ENCODE peak calls at places on chromosome 1, in five cellular contexts. I, B, N, Q and S are unnamed samples.

GRCh38 chr1:81834921-81835698 is 34.4 kb downstream of the ADGRL2 start:
- DNase-seq in B (no peak), N (no peak), Q (no peak), I (no peak), S (no peak)

GRCh38 chr1:174692313-174692712 is 244.5 kb downstream of the GPR52 start:
- DNase-seq in N (no peak), I (no peak), Q (no peak), B (no peak), S (no peak)

GRCh38 chr1:35883681-35884155 is 709 bp downstream of the AGO1 start:
- DNase-seq in I (no peak), B (no peak), N (no peak), Q (peak), S (peak)

GRCh38 chr1:3263790-3264189 is 190.7 kb upstream of the ARHGEF16 start:
- DNase-seq in Q (no peak), B (no peak), I (no peak), N (no peak), S (no peak)

GRCh38 chr1:237794071-237794470 is 96.7 kb downstream of the ZP4 start:
- DNase-seq in B (no peak), I (no peak), N (no peak), Q (no peak), S (no peak)

GRCh38 chr1:185674201-185674600 is 60.0 kb upstream of the HMCN1 start:
- DNase-seq in B (no peak), I (no peak), N (no peak), Q (no peak), S (no peak)

GRCh38 chr1:112636597-112637256 is 17.1 kb downstream of the CAPZA1 start:
- DNase-seq in I (no peak), Q (no peak), N (no peak), B (no peak), S (no peak)

GRCh38 chr1:39105061-39105840 is 79.1 kb downstream of the NDUFS5 start:
- DNase-seq in N (no peak), B (no peak), I (peak), Q (peak), S (peak)

GRCh38 chr1:119675349-119676343 is 27.6 kb upstream of the ZNF697 start:
- DNase-seq in Q (peak), N (peak), B (peak), I (peak), S (peak)

GRCh38 chr1:229117664-229118300 is 153.1 kb upstream of the RAB4A start:
- DNase-seq in I (no peak), Q (peak), B (no peak), N (peak), S (peak)

GRCh38 chr1:220905650-220906560 is 26.7 kb downstream of the HLX start:
- DNase-seq in B (no peak), I (no peak), N (no peak), Q (no peak), S (no peak)

DNA sequence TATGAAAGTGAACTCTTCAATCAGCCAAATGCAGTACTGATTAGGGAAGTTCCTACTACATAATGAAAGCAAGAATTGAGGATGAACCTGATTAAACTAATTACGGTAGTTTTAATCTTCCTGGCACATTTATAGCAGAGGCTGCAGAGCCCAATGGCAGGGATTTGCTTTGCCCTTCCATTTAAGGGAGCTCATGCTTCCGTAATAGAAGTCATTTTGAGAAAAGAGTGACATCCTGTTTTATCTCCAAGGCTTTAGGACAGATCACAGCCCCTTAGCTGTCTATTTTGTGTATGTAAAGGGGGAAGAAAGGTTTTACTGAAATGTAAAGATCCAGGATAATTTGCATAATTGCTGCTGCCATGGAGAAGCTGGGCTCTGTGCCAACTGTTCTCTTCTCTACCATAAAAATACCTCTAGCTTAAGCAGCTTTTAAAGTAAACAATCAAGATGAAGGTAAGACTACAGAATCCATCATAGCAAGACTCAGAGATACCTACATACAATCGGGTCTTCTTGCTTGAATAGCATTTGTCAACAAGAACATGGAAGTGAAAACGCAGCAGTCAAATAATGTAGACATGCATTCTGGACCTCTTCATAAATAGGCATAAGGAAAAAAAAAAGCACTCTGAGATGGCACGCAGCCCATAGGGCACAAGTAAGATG is 62.5 kb downstream of the ASH1L start:
- DNase-seq in N (no peak), Q (no peak), I (no peak), B (no peak), S (no peak)
- H3K4me3 ChIP-seq in N (no peak), Q (no peak), I (no peak), B (no peak), S (no peak)

DNA sequence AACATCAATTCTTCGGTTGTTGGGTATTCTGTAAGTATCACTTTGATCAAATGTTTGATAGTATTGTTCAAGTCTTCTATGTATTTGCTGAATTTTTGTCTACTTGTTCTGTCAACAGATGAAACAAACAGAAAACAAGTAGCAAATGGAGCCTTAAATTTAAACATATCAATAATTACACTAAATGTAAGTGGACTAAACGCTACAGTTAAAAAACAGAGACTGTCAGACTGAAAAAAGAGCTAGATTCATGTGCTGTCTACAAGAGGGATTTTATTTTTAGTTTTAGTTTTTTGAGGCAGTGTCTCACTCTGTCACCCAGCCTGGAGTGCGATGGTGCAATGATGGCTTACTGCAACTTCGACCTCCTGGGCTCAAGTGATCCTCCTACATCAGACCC is 10.7 kb upstream of the RAD54L start:
- DNase-seq in Q (no peak), N (no peak), B (no peak), I (no peak), S (no peak)
- TF ChIP-seq CTCF in Q (no peak), N (no peak), B (no peak), I (no peak), S (no peak)

GRCh38 chr1:173520799-173521198 is 43.7 kb downstream of the PRDX6 start:
- DNase-seq in I (no peak), N (no peak), Q (no peak), B (no peak), S (no peak)
- H3K4me3 ChIP-seq in I (no peak), N (no peak), Q (no peak), B (no peak), S (no peak)

DNA sequence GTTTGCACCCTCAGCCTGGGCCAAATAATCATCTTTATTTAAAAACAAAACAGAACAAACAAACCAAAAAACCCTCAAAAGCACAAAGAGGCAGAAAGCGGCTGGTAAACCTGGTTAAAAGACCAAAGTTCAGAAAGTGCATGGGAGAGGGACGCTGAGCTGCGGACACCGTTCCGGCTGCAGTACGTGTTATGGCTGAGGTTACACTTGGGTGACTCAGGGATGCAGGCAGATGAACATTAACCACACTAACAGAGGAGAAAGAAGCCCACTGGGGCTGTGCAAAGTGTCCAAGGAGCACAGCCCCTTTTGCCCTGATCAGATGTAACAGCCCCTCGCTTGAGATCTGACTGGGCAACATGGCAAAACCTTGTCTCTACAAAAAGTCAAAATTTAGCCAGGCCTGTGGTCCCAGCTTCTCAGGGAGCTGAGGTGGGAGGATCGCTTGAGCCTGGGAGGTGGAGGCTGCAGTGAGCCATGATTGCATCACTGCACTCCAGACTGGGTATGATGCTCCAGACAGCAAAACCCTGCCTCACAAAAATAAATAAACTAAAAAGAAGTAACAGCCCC is 28.3 kb downstream of the GPR157 start:
- DNase-seq in B (no peak), N (no peak), I (no peak), Q (no peak), S (no peak)
- TF ChIP-seq CTCF in B (no peak), N (no peak), I (no peak), Q (no peak), S (no peak)

DNA sequence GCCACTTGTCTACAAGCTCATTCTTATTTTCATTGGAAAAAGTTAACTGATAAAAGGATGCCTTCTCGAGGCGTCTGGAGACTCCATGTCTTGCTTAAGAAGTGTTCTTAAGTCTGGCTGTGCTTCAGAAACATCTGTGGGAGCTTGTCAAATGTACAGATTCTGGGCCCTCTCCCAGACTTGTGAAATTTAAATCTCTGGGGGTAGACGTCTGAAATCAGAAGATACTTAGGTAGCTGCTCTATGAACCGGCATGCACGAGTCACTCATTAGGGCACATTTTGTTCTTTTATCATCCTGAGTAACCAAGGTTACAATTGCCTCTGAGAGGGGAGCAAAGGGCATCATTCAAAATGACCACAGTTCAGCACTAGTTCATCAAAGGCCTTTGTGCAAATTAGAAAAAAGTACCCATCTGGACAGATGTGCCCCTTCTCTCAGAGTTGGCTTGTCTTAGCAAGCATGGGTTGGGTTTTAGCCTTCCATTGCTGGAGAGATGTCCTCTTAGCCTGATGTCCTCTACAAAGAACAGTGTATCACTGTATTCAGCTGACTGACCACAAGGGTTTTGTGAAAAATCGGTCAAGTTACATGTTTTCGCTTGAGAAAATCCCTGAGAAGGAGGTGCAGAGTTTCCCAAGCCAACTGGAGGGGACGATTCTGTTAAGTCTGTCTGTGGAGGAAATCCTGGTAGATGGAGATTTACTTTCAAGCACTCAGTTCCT is 156.9 kb downstream of the ASTN1 start:
- DNase-seq in B (no peak), Q (no peak), N (peak), I (no peak), S (no peak)
- H3K4me3 ChIP-seq in B (no peak), Q (no peak), N (no peak), I (no peak), S (no peak)

DNA sequence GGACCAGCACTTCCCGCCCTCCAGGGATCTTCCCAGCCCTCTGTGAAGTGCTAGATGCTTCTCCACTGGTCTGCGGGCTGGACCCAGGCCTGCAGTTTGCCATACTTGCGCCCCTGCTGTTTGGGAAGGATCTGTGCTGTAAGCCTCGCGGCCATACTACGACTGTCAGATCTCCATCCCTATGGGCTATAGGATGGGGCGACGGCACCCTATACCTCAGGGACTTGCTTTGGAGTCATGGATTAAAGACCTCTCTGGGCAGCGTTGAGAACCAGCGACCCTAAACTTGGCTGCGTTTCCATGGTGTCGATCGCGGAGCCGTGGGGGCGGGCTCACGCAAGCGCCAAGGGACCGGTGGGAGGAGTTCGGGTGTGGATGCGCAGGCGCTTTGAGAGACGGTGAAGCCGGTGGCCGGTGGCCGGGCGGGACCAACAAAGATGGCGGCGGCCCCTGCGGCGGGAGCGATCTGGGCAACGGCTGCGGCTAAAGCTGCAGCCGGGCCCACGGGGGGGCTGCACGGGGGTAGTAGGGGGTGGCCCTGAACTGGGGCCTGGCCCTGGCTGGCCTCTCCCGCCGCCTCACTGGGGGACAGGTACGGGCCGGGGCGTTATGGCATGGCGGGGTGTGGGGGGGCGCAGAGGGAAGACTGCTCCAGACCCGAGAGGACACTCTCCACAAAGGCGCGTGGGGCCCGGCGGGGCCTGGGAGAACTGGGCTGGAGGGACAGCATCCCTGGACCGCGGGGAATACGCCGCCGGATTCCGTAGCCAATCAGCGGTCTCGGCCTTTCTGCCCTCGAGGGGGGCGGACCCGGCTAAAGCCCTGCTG is at the start of gene USP21:
- DNase-seq in I (peak), B (peak), Q (peak), N (peak), S (peak)
- TF ChIP-seq CTCF in I (peak), B (peak), Q (no peak), N (peak), S (no peak)

DNA sequence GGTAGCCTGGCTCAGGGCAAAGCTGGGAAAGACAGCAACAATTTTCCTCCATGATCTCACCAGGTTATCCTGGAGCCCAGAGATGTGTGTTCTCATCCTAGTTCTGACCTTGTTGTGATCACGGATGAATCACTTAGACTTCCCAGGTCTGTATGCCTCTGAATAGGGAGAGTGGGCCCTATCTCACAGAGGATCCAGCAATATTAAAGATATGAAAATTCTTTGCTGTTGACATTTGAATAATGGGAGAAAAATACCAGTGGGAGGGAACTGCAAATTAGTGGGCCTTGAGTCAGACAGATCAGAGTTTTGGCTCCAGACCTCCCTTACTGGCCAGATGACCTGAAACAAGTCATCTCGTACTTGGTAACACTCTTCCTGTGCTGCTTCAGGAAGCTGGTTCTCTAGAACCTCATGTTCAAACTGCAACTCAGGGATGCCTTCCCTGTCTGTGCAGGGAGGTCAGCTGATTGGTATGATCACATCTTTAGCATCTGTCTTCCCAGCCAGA is 32.8 kb upstream of the RNF19B start:
- DNase-seq in I (no peak), N (no peak), B (no peak), Q (no peak), S (no peak)
- H3K4me3 ChIP-seq in I (no peak), N (no peak), B (no peak), Q (no peak), S (no peak)

DNA sequence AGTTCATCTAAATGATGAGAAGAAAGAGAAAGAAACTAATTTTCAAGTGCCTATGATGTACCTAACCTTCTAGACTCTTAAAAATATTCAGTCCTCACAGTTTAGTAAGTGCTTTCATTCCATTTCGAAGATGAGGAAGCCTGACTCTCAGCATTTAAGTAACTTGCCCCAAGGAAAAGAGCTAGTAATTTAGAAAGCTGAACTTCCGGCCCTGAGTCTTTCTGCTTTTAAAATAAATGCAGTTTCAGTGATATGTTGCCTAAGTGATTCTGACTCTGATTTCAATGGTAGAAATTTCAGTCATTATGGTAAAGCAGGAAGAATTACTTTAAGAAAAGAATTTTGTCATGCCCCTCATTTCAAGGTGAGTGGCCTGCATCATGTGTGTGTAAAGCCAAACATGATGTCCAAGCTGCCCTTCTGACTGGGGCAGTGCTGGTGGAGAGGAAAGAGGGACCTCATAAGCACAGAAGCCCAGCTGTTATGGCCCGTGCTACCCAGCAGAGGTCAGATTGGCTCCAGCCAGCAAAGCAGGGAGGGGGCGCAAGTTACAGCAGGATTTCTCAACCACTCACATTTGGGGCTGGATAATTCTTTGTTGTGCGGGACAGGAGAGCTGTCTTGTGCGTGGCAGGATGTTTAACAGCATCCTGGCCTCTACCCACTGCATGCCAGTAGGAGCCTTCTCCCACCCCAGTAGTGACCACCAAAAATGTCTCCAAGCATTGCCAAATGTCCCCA is 10.7 kb downstream of the ATP1A4 start:
- DNase-seq in B (no peak), I (no peak), N (no peak), Q (no peak), S (peak)
- TF ChIP-seq CTCF in B (peak), I (peak), N (peak), Q (no peak), S (no peak)

GRCh38 chr1:14925336-14926136 is 228.0 kb upstream of the TMEM51 start:
- DNase-seq in N (no peak), Q (no peak), I (no peak), B (no peak), S (no peak)

GRCh38 chr1:14923400-14924011 is 230.0 kb upstream of the TMEM51 start:
- DNase-seq in B (no peak), I (no peak), N (no peak), Q (no peak), S (no peak)

GRCh38 chr1:14926214-14926613 is 227.3 kb upstream of the TMEM51 start:
- DNase-seq in B (no peak), I (no peak), N (no peak), Q (no peak), S (no peak)

GRCh38 chr1:14924012-14924452 is 229.5 kb upstream of the TMEM51 start:
- DNase-seq in Q (peak), N (no peak), I (no peak), B (no peak), S (peak)

GRCh38 chr1:14924455-14925325 is 228.9 kb upstream of the TMEM51 start:
- DNase-seq in I (no peak), Q (peak), B (no peak), N (no peak), S (no peak)
- H3K4me3 ChIP-seq in I (peak), Q (peak), B (no peak), N (peak), S (peak)